ENCODE peak calls at places on chromosomes 16 and 17, in nine cellular contexts. A, Y, E, B, C, P, F, H and O are unnamed samples. For H3K4me1, the result is how much of the 10 kb centered on the place peaks cover.

GRCh38 chr17:35257080-35257701 is 14.3 kb downstream of the SLFN5 start:
- DNase-seq in H (no peak), E (no peak), P (peak), F (peak), A (peak), C (no peak), B (no peak), Y (peak), O (peak)

GRCh38 chr17:43768382-43768781 is 9.8 kb upstream of the SOST start:
- DNase-seq in B (no peak), F (no peak), C (peak), E (no peak), A (no peak), P (no peak), Y (no peak), H (peak), O (peak)

GRCh38 chr16:30853758-30854157 is 40.1 kb downstream of the BCL7C start:
- DNase-seq in A (no peak), P (no peak), B (no peak), F (no peak), Y (peak), H (no peak), E (no peak), C (no peak), O (no peak)

GRCh38 chr17:76353004-76353598 is 615 bp downstream of the PRPSAP1 start:
- DNase-seq in E (peak), P (no peak), C (peak), H (peak), B (peak), F (no peak), A (peak), Y (no peak), O (peak)

GRCh38 chr17:40922239-40922638 is 15.2 kb downstream of the KRT23 start:
- DNase-seq in C (peak), B (peak), Y (peak), E (no peak), P (peak), A (peak), F (no peak), H (no peak), O (no peak)

GRCh38 chr16:15484662-15485061 is 50.3 kb downstream of the BMERB1 start:
- DNase-seq in E (no peak), B (no peak), P (peak), H (no peak), F (no peak), A (no peak), C (no peak), Y (no peak), O (no peak)

GRCh38 chr16:89579351-89579750 is 3.8 kb downstream of the CPNE7 start:
- DNase-seq in F (no peak), C (no peak), Y (no peak), H (no peak), B (no peak), A (no peak), P (no peak), E (no peak), O (no peak)

GRCh38 chr16:4351880-4352279 is 759 bp upstream of the PAM16 start:
- DNase-seq in B (no peak), H (no peak), C (no peak), Y (peak), E (no peak), P (peak), A (no peak), F (no peak), O (no peak)

GRCh38 chr16:4214215-4214621 is 27.7 kb downstream of the SRL start:
- DNase-seq in C (peak), P (peak), A (no peak), B (peak), F (peak), Y (peak), H (no peak), E (no peak), O (no peak)

GRCh38 chr17:3905017-3905486 is 11.2 kb downstream of the P2RX1 start:
- DNase-seq in C (no peak), B (no peak), A (no peak), F (no peak), P (no peak), H (no peak), E (no peak), Y (no peak), O (no peak)

GRCh38 chr17:62703776-62704380 is 76.4 kb downstream of the MRC2 start:
- DNase-seq in Y (peak), A (peak), C (no peak), E (peak), F (peak), B (peak), H (peak), P (peak), O (peak)

GRCh38 chr17:58020401-58020800 is 13.4 kb upstream of the SRSF1 start:
- DNase-seq in B (no peak), H (no peak), P (no peak), E (no peak), C (no peak), A (no peak), F (no peak), Y (no peak), O (no peak)

GRCh38 chr16:15739940-15740339 is 89.9 kb downstream of the NDE1 start:
- DNase-seq in E (no peak), F (no peak), H (no peak), A (no peak), Y (no peak), B (no peak), P (no peak), C (no peak), O (no peak)

GRCh38 chr17:62398891-62399290 is 18.5 kb downstream of the EFCAB3 start:
- DNase-seq in Y (no peak), C (no peak), F (no peak), E (no peak), B (no peak), H (no peak), A (no peak), P (no peak), O (no peak)

GRCh38 chr16:70470927-70471341 is 16.5 kb downstream of the FCSK start:
- DNase-seq in B (peak), H (peak), E (no peak), Y (peak), F (peak), A (peak), P (peak), C (peak), O (peak)

GRCh38 chr16:22369221-22369811 is 5.1 kb downstream of the CDR2 start:
- DNase-seq in P (peak), A (peak), Y (peak), B (peak), H (no peak), C (no peak), E (no peak), F (no peak), O (no peak)

GRCh38 chr17:28331891-28332420 is 3.3 kb downstream of the IFT20 start:
- DNase-seq in P (no peak), C (no peak), H (no peak), B (no peak), Y (no peak), F (no peak), E (no peak), A (no peak), O (no peak)

GRCh38 chr17:80426671-80427326 is 11.8 kb downstream of the ENDOV start:
- DNase-seq in Y (peak), C (peak), B (peak), E (peak), P (peak), H (peak), F (peak), A (peak), O (peak)

GRCh38 chr17:34171245-34171818 is 83.8 kb upstream of the CCL2 start:
- DNase-seq in P (peak), A (peak), Y (peak), B (peak), H (no peak), E (no peak), F (no peak), C (no peak), O (peak)

GRCh38 chr16:57146735-57147134 is 39.1 kb downstream of the PSME3IP1 start:
- DNase-seq in F (no peak), H (no peak), B (no peak), C (no peak), E (no peak), Y (peak), A (no peak), P (no peak), O (no peak)

GRCh38 chr16:17467923-17468540 is 2.7 kb downstream of the XYLT1 start:
- DNase-seq in P (peak), B (peak), F (peak), H (peak), Y (no peak), C (peak), A (no peak), E (peak), O (peak)

GRCh38 chr16:57349212-57350031 is 9.2 kb upstream of the CCL22 start:
- DNase-seq in E (no peak), C (no peak), P (no peak), B (no peak), Y (no peak), H (no peak), A (no peak), F (no peak), O (no peak)

GRCh38 chr17:69581061-69581955 is 166.8 kb downstream of the MAP2K6 start:
- DNase-seq in P (peak), B (no peak), Y (no peak), A (peak), F (no peak), H (no peak), C (no peak), E (no peak), O (peak)

GRCh38 chr17:81069084-81069645 is 34.2 kb downstream of the BAIAP2 start:
- DNase-seq in P (no peak), Y (no peak), H (peak), B (no peak), F (no peak), C (peak), A (no peak), E (no peak), O (no peak)

GRCh38 chr16:55494994-55495421 is 13.9 kb upstream of the LPCAT2 start:
- DNase-seq in B (peak), P (peak), C (no peak), Y (peak), H (no peak), F (no peak), E (no peak), A (peak), O (no peak)

DNA sequence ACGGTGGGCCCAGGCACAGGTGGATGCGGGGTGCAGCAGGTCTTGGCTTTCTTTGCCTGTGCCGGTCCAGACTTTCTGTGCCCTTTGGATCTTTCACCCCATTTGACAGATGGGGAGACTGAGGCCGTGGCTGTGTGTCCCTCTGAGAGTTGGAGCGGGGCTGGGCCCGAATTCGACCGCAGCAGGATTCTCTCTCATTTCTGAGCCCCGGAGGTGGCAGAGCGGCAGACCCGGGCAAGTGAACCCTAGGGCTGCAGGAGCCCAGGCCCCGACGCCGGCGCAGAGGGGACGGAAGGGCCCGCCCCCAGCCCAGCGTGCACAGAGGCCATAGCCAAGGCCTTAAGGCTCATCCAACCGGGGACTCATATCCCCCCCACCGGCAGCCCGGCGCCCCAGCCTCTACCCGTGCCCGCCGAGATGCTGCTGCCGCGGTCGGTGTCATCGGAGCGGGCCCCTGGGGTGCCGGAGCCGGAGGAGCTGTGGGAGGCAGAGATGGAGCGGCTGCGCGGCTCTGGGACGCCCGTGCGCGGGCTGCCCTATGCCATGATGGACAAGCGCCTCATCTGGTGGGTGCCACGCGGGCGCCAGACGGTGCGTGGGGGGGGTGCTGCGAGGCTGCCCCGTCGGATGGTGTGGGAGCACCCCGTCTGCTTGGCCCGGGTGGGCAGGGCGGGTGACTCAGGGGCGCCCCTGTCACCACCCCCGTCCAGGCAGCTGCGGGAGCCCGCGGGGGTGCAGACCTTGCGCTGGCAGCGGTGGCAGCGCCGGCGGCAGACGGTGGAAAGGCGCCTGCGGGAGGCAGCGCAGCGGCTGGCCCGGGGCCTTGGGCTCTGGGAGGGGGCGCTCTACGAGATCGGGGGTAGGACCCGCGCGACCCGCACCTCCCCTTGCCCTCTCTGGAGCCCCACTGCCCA is 858 bp downstream of the TMC8 start:
- DNase-seq in H (no peak), A (no peak), E (peak), F (peak), Y (no peak), P (no peak), B (no peak), C (no peak), O (peak)
- H3K4me3 ChIP-seq in H (peak), A (no peak), E (no peak), F (peak), Y (peak), P (no peak), B (no peak), C (peak), O (peak)

DNA sequence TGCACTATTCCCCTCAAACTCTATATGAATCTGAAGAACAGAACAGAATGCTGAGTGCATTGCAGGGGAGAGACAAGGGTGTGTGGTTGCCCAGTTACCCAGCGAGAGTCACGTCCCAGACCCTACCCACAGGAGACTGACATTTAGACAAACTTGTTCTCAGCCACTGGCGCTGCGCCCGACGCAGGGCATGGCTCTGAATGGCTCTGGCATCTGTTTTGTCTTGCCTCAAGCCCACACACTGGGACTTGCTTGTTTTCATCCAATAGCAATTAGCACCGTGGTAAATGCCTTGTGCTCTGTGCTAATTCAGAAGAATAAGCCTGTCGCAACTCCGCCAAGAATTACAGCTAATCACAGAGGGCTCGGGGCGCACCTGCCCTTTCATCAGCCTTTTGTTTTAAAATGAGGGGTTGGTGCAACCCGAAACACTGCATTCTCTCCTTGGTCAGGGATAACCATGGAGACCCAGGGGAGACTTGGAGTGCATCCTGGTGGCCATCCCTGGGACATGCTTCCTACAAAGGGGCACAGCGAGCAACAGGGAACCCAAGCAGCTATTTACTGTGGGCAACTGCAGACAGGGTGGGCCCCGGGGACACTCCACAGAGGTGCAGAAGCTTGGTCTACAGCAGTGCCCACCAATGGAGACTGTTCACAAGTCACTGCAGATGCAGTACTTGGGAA is 220.5 kb upstream of the ZFHX3 start:
- DNase-seq in E (no peak), P (peak), Y (no peak), C (no peak), F (no peak), B (no peak), H (no peak), A (no peak), O (no peak)
- TF ChIP-seq CTCF in E (no peak), P (no peak), Y (no peak), C (no peak), F (no peak), B (no peak), H (peak), A (no peak), O (no peak)

GRCh38 chr17:17938388-17939107 is 33.7 kb downstream of the TOM1L2 start:
- DNase-seq in H (no peak), A (no peak), E (no peak), B (no peak), C (no peak), Y (no peak), F (no peak), P (peak), O (no peak)
- H3K4me1 ChIP-seq in H (under half), A (under half), E (half or more), B (half or more), C (half or more), Y (half or more), F (under half), P (half or more), O (half or more)

GRCh38 chr17:48598727-48599126 is 5.1 kb upstream of the HOXB5 start:
- DNase-seq in B (no peak), Y (no peak), C (no peak), E (peak), F (no peak), H (no peak), P (no peak), A (no peak), O (no peak)
- H3K4me3 ChIP-seq in B (no peak), Y (peak), C (peak), E (peak), F (no peak), H (no peak), P (peak), A (peak), O (no peak)

DNA sequence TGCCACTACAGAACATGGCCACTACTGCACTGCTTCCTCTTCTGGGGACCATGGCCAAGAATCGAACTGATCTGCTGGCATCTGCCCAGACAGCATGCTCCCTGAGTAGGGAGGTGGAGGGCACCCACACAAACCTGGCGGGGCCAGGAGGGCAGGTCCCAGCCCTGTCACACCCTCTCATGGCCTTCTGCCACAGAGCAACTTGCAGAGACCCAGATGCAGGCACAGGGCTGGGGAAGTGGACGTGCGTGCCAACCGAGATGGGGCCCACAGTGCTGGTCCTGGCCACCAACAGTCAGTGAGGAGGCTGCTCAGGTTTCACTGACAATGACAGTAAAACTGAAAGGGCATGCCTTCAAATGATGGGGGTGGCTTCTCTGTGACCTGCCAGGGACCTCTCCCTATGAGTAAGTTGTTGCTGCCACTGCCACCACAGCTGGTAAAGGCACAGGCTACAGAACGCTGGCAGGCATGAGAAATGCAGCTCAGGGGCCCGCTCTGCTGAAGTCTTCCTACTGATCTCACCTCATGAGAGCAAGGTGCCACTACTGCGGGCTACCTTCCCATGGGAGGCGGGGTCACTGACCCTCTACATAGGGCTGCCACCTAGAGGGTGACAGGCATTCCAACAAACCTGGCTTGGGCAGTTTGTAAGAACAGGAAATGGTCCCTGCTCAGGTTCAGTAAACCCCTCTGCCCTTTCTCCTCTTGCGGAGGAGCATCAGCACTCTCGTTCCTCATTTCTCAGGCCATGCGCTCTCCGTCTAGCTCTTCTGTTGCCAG is 15.5 kb downstream of the HIC1 start:
- DNase-seq in F (peak), Y (no peak), P (no peak), H (peak), C (no peak), A (no peak), E (no peak), B (no peak), O (no peak)
- TF ChIP-seq CTCF in F (no peak), Y (no peak), P (no peak), H (no peak), C (no peak), A (no peak), E (no peak), B (no peak), O (no peak)

GRCh38 chr16:12094537-12095265 is 118.2 kb downstream of the SNX29 start:
- DNase-seq in E (peak), F (no peak), Y (no peak), A (no peak), C (no peak), H (peak), B (no peak), P (peak), O (no peak)
- H3K4me1 ChIP-seq in E (under half), F (under half), Y (under half), A (under half), C (under half), H (under half), B (under half), P (under half), O (half or more)

GRCh38 chr17:77375108-77375507 is 234.3 kb downstream of the SEC14L1 start:
- DNase-seq in B (no peak), H (no peak), C (no peak), F (no peak), Y (no peak), E (no peak), P (no peak), A (no peak), O (no peak)
- H3K4me3 ChIP-seq in B (no peak), H (no peak), C (peak), F (peak), Y (no peak), E (peak), P (peak), A (no peak), O (peak)

GRCh38 chr16:8936421-8936820 is 27.3 kb downstream of the USP7 start:
- DNase-seq in Y (peak), H (no peak), E (no peak), B (peak), P (peak), A (peak), C (peak), F (peak), O (no peak)
- TF ChIP-seq CTCF in Y (peak), H (peak), E (peak), B (peak), P (peak), A (peak), C (peak), F (peak), O (peak)

DNA sequence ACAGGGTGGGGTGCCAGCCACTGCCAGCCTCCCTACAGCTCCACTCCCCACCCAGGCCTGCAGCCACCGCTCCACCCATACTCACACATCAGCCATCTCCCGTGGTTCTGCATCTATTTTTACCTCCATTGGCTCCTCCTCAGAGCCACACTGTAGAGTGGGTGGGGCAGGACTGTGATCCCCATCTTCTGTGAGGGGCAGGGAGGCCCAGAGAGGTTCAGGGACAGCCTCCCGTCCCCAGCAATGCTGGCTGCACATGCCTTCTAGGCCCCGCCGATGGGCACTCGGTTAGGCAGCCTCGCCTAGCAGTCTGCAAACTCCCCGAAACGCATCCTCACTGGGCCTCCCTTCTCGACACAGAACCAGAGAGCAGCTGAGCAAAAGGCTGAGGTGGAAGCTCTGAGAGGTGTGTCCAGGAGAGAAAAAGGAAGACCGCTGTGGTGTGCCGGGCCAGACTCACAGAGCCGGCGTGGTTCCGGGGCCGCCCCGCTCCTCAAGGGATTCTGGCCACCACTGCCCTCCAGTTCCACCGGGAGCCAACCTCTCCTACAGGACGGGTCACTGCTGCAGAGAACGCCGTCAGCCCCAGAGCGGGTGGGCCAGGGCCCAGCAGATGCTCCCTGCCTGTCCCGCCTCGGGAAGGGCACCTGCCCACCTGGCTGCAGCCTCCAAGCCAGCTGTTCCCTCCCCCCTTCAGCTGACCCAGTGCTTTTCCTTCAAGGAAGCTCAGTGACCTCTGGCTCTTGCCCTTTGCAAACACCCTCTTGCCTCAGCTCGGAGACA is 71.8 kb downstream of the ABR start:
- DNase-seq in A (no peak), B (no peak), P (no peak), Y (no peak), H (no peak), F (peak), E (no peak), C (no peak), O (peak)
- H3K4me1 ChIP-seq in A (under half), B (under half), P (under half), Y (under half), H (under half), F (under half), E (under half), C (under half), O (half or more)

GRCh38 chr17:39244600-39245570 is 19.1 kb upstream of the STAC2 start:
- DNase-seq in F (peak), E (peak), C (peak), H (peak), P (peak), Y (peak), B (peak), A (peak), O (peak)
- H3K4me3 ChIP-seq in F (no peak), E (no peak), C (no peak), H (no peak), P (no peak), Y (no peak), B (no peak), A (no peak), O (no peak)